ENCODE peak calls at places on chromosomes 13 and 19, in ten cellular contexts. One of them, this sample, is unnamed.

GRCh38 chr13:36124236-36124822 is 6.9 kb downstream of the DCLK1 start:
- DNase-seq in CD8-positive, alpha-beta T cell: no peak
- DNase-seq in pancreas: no peak
- DNase-seq in iPS DF 6.9: no peak
- DNase-seq in lower lobe of right lung: no peak
- DNase-seq in HCT116: no peak
- DNase-seq in MM.1S: no peak
- DNase-seq in esophagus squamous epithelium: no peak
- DNase-seq in effector memory CD4-positive, alpha-beta T cell: no peak
- DNase-seq in IMR-90: peak; percentile 4
- DNase-seq in this sample: no peak

GRCh38 chr13:46761866-46762265 is 35.1 kb downstream of the ESD start:
- DNase-seq in CD8-positive, alpha-beta T cell: no peak
- DNase-seq in pancreas: no peak
- DNase-seq in iPS DF 6.9: no peak
- DNase-seq in lower lobe of right lung: no peak
- DNase-seq in HCT116: no peak
- DNase-seq in MM.1S: no peak
- DNase-seq in esophagus squamous epithelium: no peak
- DNase-seq in effector memory CD4-positive, alpha-beta T cell: no peak
- DNase-seq in IMR-90: no peak
- DNase-seq in this sample: peak; percentile 43

GRCh38 chr19:10587022-10587838 is at the start of gene AP1M2:
- DNase-seq in CD8-positive, alpha-beta T cell: no peak
- DNase-seq in pancreas: peak; percentile 44
- DNase-seq in iPS DF 6.9: no peak
- DNase-seq in lower lobe of right lung: peak; percentile 73
- DNase-seq in HCT116: peak; percentile 42
- DNase-seq in MM.1S: no peak
- DNase-seq in esophagus squamous epithelium: no peak
- DNase-seq in effector memory CD4-positive, alpha-beta T cell: no peak
- DNase-seq in IMR-90: no peak
- DNase-seq in this sample: peak; percentile 69

GRCh38 chr13:27549406-27549981 is 70.8 kb downstream of the LNX2 start:
- DNase-seq in CD8-positive, alpha-beta T cell: no peak
- DNase-seq in pancreas: peak; percentile 72
- DNase-seq in iPS DF 6.9: no peak
- DNase-seq in lower lobe of right lung: no peak
- DNase-seq in HCT116: no peak
- DNase-seq in MM.1S: no peak
- DNase-seq in esophagus squamous epithelium: no peak
- DNase-seq in effector memory CD4-positive, alpha-beta T cell: no peak
- DNase-seq in IMR-90: no peak
- DNase-seq in this sample: peak; percentile 82

GRCh38 chr13:111551421-111551820 is 231.0 kb downstream of the TEX29 start:
- DNase-seq in CD8-positive, alpha-beta T cell: no peak
- DNase-seq in pancreas: peak; percentile 65
- DNase-seq in iPS DF 6.9: no peak
- DNase-seq in lower lobe of right lung: no peak
- DNase-seq in HCT116: no peak
- DNase-seq in MM.1S: no peak
- DNase-seq in esophagus squamous epithelium: no peak
- DNase-seq in effector memory CD4-positive, alpha-beta T cell: no peak
- DNase-seq in IMR-90: no peak
- DNase-seq in this sample: no peak

GRCh38 chr13:18978447-18978846 is 203.2 kb downstream of the TUBA3C start:
- DNase-seq in CD8-positive, alpha-beta T cell: no peak
- DNase-seq in pancreas: peak; percentile 35
- DNase-seq in iPS DF 6.9: no peak
- DNase-seq in lower lobe of right lung: no peak
- DNase-seq in HCT116: no peak
- DNase-seq in MM.1S: no peak
- DNase-seq in esophagus squamous epithelium: no peak
- DNase-seq in effector memory CD4-positive, alpha-beta T cell: no peak
- DNase-seq in IMR-90: no peak
- DNase-seq in this sample: no peak

GRCh38 chr19:46728208-46728607 is 11.3 kb upstream of the PRKD2 start:
- DNase-seq in CD8-positive, alpha-beta T cell: no peak
- DNase-seq in pancreas: no peak
- DNase-seq in iPS DF 6.9: no peak
- DNase-seq in lower lobe of right lung: no peak
- DNase-seq in HCT116: no peak
- DNase-seq in MM.1S: no peak
- DNase-seq in esophagus squamous epithelium: no peak
- DNase-seq in effector memory CD4-positive, alpha-beta T cell: no peak
- DNase-seq in IMR-90: no peak
- DNase-seq in this sample: no peak

GRCh38 chr13:74871671-74872070 is 610.3 kb downstream of the TBC1D4 start:
- DNase-seq in CD8-positive, alpha-beta T cell: no peak
- DNase-seq in pancreas: no peak
- DNase-seq in iPS DF 6.9: no peak
- DNase-seq in lower lobe of right lung: no peak
- DNase-seq in HCT116: no peak
- DNase-seq in MM.1S: no peak
- DNase-seq in esophagus squamous epithelium: no peak
- DNase-seq in effector memory CD4-positive, alpha-beta T cell: no peak
- DNase-seq in IMR-90: no peak
- DNase-seq in this sample: no peak

GRCh38 chr19:39506598-39506943 is 7.8 kb downstream of the DLL3 start:
- DNase-seq in CD8-positive, alpha-beta T cell: no peak
- DNase-seq in pancreas: no peak
- DNase-seq in iPS DF 6.9: no peak
- DNase-seq in lower lobe of right lung: no peak
- DNase-seq in HCT116: no peak
- DNase-seq in MM.1S: no peak
- DNase-seq in esophagus squamous epithelium: no peak
- DNase-seq in effector memory CD4-positive, alpha-beta T cell: no peak
- DNase-seq in IMR-90: no peak
- DNase-seq in this sample: no peak

GRCh38 chr13:67231481-67231940 is 1.4 kb upstream of the PCDH9 start:
- DNase-seq in CD8-positive, alpha-beta T cell: no peak
- DNase-seq in pancreas: no peak
- DNase-seq in iPS DF 6.9: no peak
- DNase-seq in lower lobe of right lung: no peak
- DNase-seq in HCT116: no peak
- DNase-seq in MM.1S: no peak
- DNase-seq in esophagus squamous epithelium: no peak
- DNase-seq in effector memory CD4-positive, alpha-beta T cell: no peak
- DNase-seq in IMR-90: no peak
- DNase-seq in this sample: no peak

GRCh38 chr19:38473201-38473600 is 39.7 kb downstream of the RYR1 start:
- DNase-seq in CD8-positive, alpha-beta T cell: no peak
- DNase-seq in pancreas: no peak
- DNase-seq in iPS DF 6.9: no peak
- DNase-seq in lower lobe of right lung: no peak
- DNase-seq in HCT116: no peak
- DNase-seq in MM.1S: no peak
- DNase-seq in esophagus squamous epithelium: no peak
- DNase-seq in effector memory CD4-positive, alpha-beta T cell: no peak
- DNase-seq in IMR-90: no peak
- DNase-seq in this sample: no peak

DNA sequence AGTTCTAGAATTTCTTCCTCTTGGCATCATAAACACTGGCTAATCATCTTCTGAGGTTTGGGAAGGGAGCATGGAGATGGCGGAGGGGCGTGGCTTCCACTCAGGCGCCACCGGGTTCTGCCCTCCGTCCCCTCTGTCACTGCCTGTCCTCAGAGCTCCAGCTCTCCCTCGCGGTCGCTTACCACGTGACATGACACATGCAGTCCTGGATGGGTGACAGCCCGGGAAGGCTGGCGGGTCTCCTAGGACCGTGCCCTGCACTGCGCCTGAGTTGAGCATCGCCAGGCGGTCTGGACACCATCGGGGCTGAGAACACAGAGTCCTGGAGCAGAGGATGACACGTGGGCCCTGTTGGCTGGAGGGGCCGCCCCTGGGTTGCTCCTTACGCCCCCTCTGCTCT is 123.3 kb downstream of the RAB20 start:
- DNase-seq in CD8-positive, alpha-beta T cell: no peak
- DNase-seq in pancreas: no peak
- DNase-seq in iPS DF 6.9: no peak
- DNase-seq in lower lobe of right lung: no peak
- DNase-seq in HCT116: no peak
- DNase-seq in MM.1S: no peak
- DNase-seq in esophagus squamous epithelium: no peak
- DNase-seq in effector memory CD4-positive, alpha-beta T cell: no peak
- DNase-seq in IMR-90: no peak
- DNase-seq in this sample: no peak
- H3K36me3 ChIP-seq in CD8-positive, alpha-beta T cell: no peaks in the 10 kb centered on the region
- H3K36me3 ChIP-seq in pancreas: no peaks in the 10 kb centered on the region
- H3K36me3 ChIP-seq in iPS DF 6.9: peaks cover 6% of the 10 kb centered on the region
- H3K36me3 ChIP-seq in lower lobe of right lung: peaks cover 86% of the 10 kb centered on the region
- H3K36me3 ChIP-seq in HCT116: no peaks in the 10 kb centered on the region
- H3K36me3 ChIP-seq in MM.1S: no peaks in the 10 kb centered on the region
- H3K36me3 ChIP-seq in esophagus squamous epithelium: no peaks in the 10 kb centered on the region
- H3K36me3 ChIP-seq in effector memory CD4-positive, alpha-beta T cell: no peaks in the 10 kb centered on the region
- H3K36me3 ChIP-seq in IMR-90: peaks cover 76% of the 10 kb centered on the region
- H3K36me3 ChIP-seq in this sample: no peaks in the 10 kb centered on the region

GRCh38 chr19:35501684-35502083 is 11.4 kb upstream of the KRTDAP start:
- DNase-seq in CD8-positive, alpha-beta T cell: no peak
- DNase-seq in pancreas: no peak
- DNase-seq in iPS DF 6.9: no peak
- DNase-seq in lower lobe of right lung: no peak
- DNase-seq in HCT116: no peak
- DNase-seq in MM.1S: no peak
- DNase-seq in esophagus squamous epithelium: no peak
- DNase-seq in effector memory CD4-positive, alpha-beta T cell: no peak
- DNase-seq in IMR-90: no peak
- DNase-seq in this sample: peak; percentile 21

GRCh38 chr19:35505956-35506355 is 7.5 kb downstream of the DMKN start:
- DNase-seq in CD8-positive, alpha-beta T cell: no peak
- DNase-seq in pancreas: no peak
- DNase-seq in iPS DF 6.9: no peak
- DNase-seq in lower lobe of right lung: no peak
- DNase-seq in HCT116: no peak
- DNase-seq in MM.1S: no peak
- DNase-seq in esophagus squamous epithelium: no peak
- DNase-seq in effector memory CD4-positive, alpha-beta T cell: no peak
- DNase-seq in IMR-90: no peak
- DNase-seq in this sample: no peak

GRCh38 chr19:35498984-35499383 is 8.7 kb upstream of the KRTDAP start:
- DNase-seq in CD8-positive, alpha-beta T cell: no peak
- DNase-seq in pancreas: no peak
- DNase-seq in iPS DF 6.9: no peak
- DNase-seq in lower lobe of right lung: no peak
- DNase-seq in HCT116: no peak
- DNase-seq in MM.1S: no peak
- DNase-seq in esophagus squamous epithelium: no peak
- DNase-seq in effector memory CD4-positive, alpha-beta T cell: no peak
- DNase-seq in IMR-90: no peak
- DNase-seq in this sample: no peak

GRCh38 chr19:35500611-35501010 is 10.3 kb upstream of the KRTDAP start:
- DNase-seq in CD8-positive, alpha-beta T cell: no peak
- DNase-seq in pancreas: no peak
- DNase-seq in iPS DF 6.9: no peak
- DNase-seq in lower lobe of right lung: no peak
- DNase-seq in HCT116: no peak
- DNase-seq in MM.1S: no peak
- DNase-seq in esophagus squamous epithelium: no peak
- DNase-seq in effector memory CD4-positive, alpha-beta T cell: no peak
- DNase-seq in IMR-90: no peak
- DNase-seq in this sample: no peak

DNA sequence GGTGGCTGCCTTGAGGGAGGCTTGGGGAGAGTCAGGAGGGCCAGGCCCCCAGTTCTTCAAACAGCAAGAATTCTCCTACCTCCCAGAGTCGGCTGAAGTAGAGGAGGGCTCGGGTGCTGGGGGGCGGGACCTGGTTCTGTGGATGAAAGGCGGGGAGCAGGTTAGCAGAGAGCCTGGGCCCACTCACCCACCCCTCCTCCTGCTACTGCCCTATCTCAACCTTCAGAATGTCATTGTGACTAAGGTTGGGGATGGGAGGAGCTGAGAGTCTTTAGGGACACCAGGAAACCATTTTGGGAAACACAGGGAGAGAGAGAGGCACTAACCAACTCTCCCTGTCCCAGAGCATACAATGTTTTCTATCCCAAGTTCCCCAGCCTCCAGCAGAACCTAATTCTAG is 10.7 kb downstream of the DMKN start:
- DNase-seq in CD8-positive, alpha-beta T cell: no peak
- DNase-seq in pancreas: no peak
- DNase-seq in iPS DF 6.9: no peak
- DNase-seq in lower lobe of right lung: no peak
- DNase-seq in HCT116: no peak
- DNase-seq in MM.1S: no peak
- DNase-seq in esophagus squamous epithelium: no peak
- DNase-seq in effector memory CD4-positive, alpha-beta T cell: no peak
- DNase-seq in IMR-90: no peak
- DNase-seq in this sample: no peak
- H3K27ac ChIP-seq in CD8-positive, alpha-beta T cell: no peak overlapping the region
- H3K27ac ChIP-seq in pancreas: no peak overlapping the region
- H3K27ac ChIP-seq in iPS DF 6.9: no peak overlapping the region
- H3K27ac ChIP-seq in lower lobe of right lung: no peak overlapping the region
- H3K27ac ChIP-seq in HCT116: no peak overlapping the region
- H3K27ac ChIP-seq in MM.1S: no peak overlapping the region
- H3K27ac ChIP-seq in esophagus squamous epithelium: no peak overlapping the region
- H3K27ac ChIP-seq in effector memory CD4-positive, alpha-beta T cell: no peak overlapping the region
- H3K27ac ChIP-seq in IMR-90: no peak overlapping the region
- H3K27ac ChIP-seq in this sample: no peak overlapping the region

DNA sequence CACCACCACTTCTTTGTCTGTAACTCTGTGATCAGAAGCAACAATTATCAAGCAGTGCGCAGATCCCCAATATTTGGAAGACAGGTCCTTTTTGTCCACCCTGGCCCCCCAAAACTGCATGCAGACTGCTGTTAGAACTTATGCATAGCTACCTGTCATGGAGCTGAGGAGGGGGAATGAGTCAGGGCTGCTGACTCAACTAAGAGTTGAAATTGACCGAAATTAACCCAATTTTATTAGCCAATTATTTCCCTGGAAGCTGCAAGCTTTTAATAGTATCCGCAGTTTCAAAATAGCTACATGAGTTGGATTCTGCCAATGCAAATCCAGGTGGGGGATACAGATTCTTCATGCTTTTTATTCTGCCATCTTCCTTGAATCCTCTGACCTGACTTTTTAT is 14.0 kb upstream of the ZNF491 start:
- DNase-seq in CD8-positive, alpha-beta T cell: no peak
- DNase-seq in pancreas: no peak
- DNase-seq in iPS DF 6.9: no peak
- DNase-seq in lower lobe of right lung: no peak
- DNase-seq in HCT116: no peak
- DNase-seq in MM.1S: no peak
- DNase-seq in esophagus squamous epithelium: no peak
- DNase-seq in effector memory CD4-positive, alpha-beta T cell: no peak
- DNase-seq in IMR-90: no peak
- DNase-seq in this sample: no peak
- H3K36me3 ChIP-seq in CD8-positive, alpha-beta T cell: peaks cover 19% of the 10 kb centered on the region
- H3K36me3 ChIP-seq in pancreas: peaks cover 35% of the 10 kb centered on the region
- H3K36me3 ChIP-seq in iPS DF 6.9: no peaks in the 10 kb centered on the region
- H3K36me3 ChIP-seq in lower lobe of right lung: peaks cover 23% of the 10 kb centered on the region
- H3K36me3 ChIP-seq in HCT116: peaks cover 5% of the 10 kb centered on the region
- H3K36me3 ChIP-seq in MM.1S: peaks cover 30% of the 10 kb centered on the region
- H3K36me3 ChIP-seq in esophagus squamous epithelium: peaks cover 16% of the 10 kb centered on the region
- H3K36me3 ChIP-seq in effector memory CD4-positive, alpha-beta T cell: peaks cover 22% of the 10 kb centered on the region
- H3K36me3 ChIP-seq in IMR-90: peaks cover 24% of the 10 kb centered on the region
- H3K36me3 ChIP-seq in this sample: peaks cover 6% of the 10 kb centered on the region

DNA sequence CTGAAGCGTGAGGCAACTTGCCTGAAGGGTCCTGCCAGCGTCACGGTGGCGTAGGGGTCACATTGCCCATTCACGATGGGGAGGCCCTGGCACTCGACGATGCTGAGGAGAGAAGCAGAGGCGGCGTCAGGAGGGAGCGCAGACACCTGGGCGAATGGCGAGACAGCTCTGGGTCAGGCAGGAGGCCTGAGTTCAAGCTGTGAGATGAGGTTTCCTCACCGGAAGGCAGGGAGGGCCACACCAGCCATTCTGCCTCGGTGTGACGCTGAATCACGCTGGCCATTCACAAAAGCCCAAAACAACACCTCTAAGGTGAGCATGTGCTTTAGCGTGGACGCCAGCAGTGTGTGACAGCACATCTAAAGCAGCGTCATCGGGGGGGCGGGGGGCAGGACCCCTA is 54.0 kb upstream of the C13orf46 start:
- DNase-seq in CD8-positive, alpha-beta T cell: no peak
- DNase-seq in pancreas: no peak
- DNase-seq in iPS DF 6.9: no peak
- DNase-seq in lower lobe of right lung: no peak
- DNase-seq in HCT116: no peak
- DNase-seq in MM.1S: peak; percentile 84
- DNase-seq in esophagus squamous epithelium: no peak
- DNase-seq in effector memory CD4-positive, alpha-beta T cell: no peak
- DNase-seq in IMR-90: no peak
- DNase-seq in this sample: no peak
- H3K27ac ChIP-seq in CD8-positive, alpha-beta T cell: no peak overlapping the region
- H3K27ac ChIP-seq in pancreas: no peak overlapping the region
- H3K27ac ChIP-seq in iPS DF 6.9: no peak overlapping the region
- H3K27ac ChIP-seq in lower lobe of right lung: peak overlapping the region; percentile 51
- H3K27ac ChIP-seq in HCT116: no peak overlapping the region
- H3K27ac ChIP-seq in MM.1S: peak overlapping the region; percentile 99
- H3K27ac ChIP-seq in esophagus squamous epithelium: peak overlapping the region; percentile 60
- H3K27ac ChIP-seq in effector memory CD4-positive, alpha-beta T cell: no peak overlapping the region
- H3K27ac ChIP-seq in IMR-90: peak overlapping the region; percentile 93
- H3K27ac ChIP-seq in this sample: peak overlapping the region; percentile 40